ENCODE peak calls at places on chromosome 21, in six cellular contexts. E, M, C, X, A and T are unnamed samples.

GRCh38 chr21:34792504-34793089 is 123.8 kb downstream of the CLIC6 start:
- DNase-seq in E (no peak), M (no peak), C (no peak), X (no peak), A (peak), T (no peak)

GRCh38 chr21:42991992-42992740 is 17.8 kb downstream of the PKNOX1 start:
- DNase-seq in E (peak), M (no peak), C (no peak), X (peak), A (peak), T (no peak)

GRCh38 chr21:25350056-25350455 is 257.2 kb downstream of the MRPL39 start:
- DNase-seq in E (peak), M (peak), C (no peak), X (no peak), A (no peak), T (no peak)

GRCh38 chr21:32569261-32570230 is 15.8 kb downstream of the TCP10L start:
- DNase-seq in E (peak), M (peak), C (peak), X (peak), A (no peak), T (peak)

GRCh38 chr21:43793243-43793642 is 3.9 kb downstream of the RRP1 start:
- DNase-seq in E (no peak), M (no peak), C (no peak), X (no peak), A (no peak), T (no peak)

GRCh38 chr21:31530918-31531705 is 128.4 kb upstream of the SOD1 start:
- DNase-seq in E (no peak), M (peak), C (no peak), X (peak), A (no peak), T (no peak)

GRCh38 chr21:42389449-42389835 is 6.4 kb downstream of the TMPRSS3 start:
- DNase-seq in E (no peak), M (no peak), C (peak), X (peak), A (no peak), T (no peak)

GRCh38 chr21:15638856-15639549 is 90.8 kb upstream of the USP25 start:
- DNase-seq in E (no peak), M (no peak), C (peak), X (no peak), A (no peak), T (no peak)

GRCh38 chr21:42659416-42660117 is 6.1 kb downstream of the PDE9A start:
- DNase-seq in E (no peak), M (no peak), C (no peak), X (no peak), A (no peak), T (no peak)

GRCh38 chr21:14492890-14493289 is 53.2 kb downstream of the SAMSN1 start:
- DNase-seq in E (no peak), M (no peak), C (no peak), X (no peak), A (no peak), T (no peak)

GRCh38 chr21:43325036-43325435 is 101.9 kb downstream of the SIK1 start:
- DNase-seq in E (no peak), M (no peak), C (no peak), X (no peak), A (no peak), T (no peak)

GRCh38 chr21:16046625-16047340 is 317.0 kb downstream of the USP25 start:
- DNase-seq in E (no peak), M (no peak), C (no peak), X (no peak), A (no peak), T (no peak)

GRCh38 chr21:39776589-39776988 is 31.6 kb downstream of the IGSF5 start:
- DNase-seq in E (no peak), M (no peak), C (no peak), X (no peak), A (no peak), T (no peak)

GRCh38 chr21:31908106-31909031 is 35.5 kb downstream of the HUNK start:
- DNase-seq in E (no peak), M (no peak), C (peak), X (peak), A (no peak), T (no peak)

GRCh38 chr21:42678118-42678430 is 24.7 kb downstream of the PDE9A start:
- DNase-seq in E (no peak), M (peak), C (no peak), X (no peak), A (no peak), T (no peak)

GRCh38 chr21:22342855-22343254 is 1344.6 kb downstream of the NCAM2 start:
- DNase-seq in E (no peak), M (no peak), C (no peak), X (no peak), A (no peak), T (no peak)

GRCh38 chr21:19507682-19508260 is 1104.2 kb upstream of the TMPRSS15 start:
- DNase-seq in E (peak), M (peak), C (no peak), X (no peak), A (no peak), T (no peak)

GRCh38 chr21:43865471-43866181 is 603 bp downstream of the AGPAT3 start:
- DNase-seq in E (peak), M (peak), C (no peak), X (peak), A (no peak), T (no peak)

GRCh38 chr21:29104239-29104708 is 26.2 kb upstream of the MAP3K7CL start:
- DNase-seq in E (no peak), M (no peak), C (no peak), X (no peak), A (no peak), T (no peak)

GRCh38 chr21:31744162-31744800 is 12.4 kb upstream of the SCAF4 start:
- DNase-seq in E (no peak), M (no peak), C (no peak), X (no peak), A (no peak), T (no peak)

GRCh38 chr21:32167513-32167912 is 111.3 kb downstream of the MIS18A start:
- DNase-seq in E (no peak), M (no peak), C (no peak), X (no peak), A (no peak), T (no peak)

GRCh38 chr21:14603202-14603601 is 57.1 kb upstream of the SAMSN1 start:
- DNase-seq in E (peak), M (no peak), C (no peak), X (no peak), A (no peak), T (no peak)

GRCh38 chr21:34158866-34159616 is 85.7 kb downstream of the MRPS6 start:
- DNase-seq in E (no peak), M (no peak), C (no peak), X (no peak), A (no peak), T (no peak)

GRCh38 chr21:16302851-16303282 is 573.1 kb downstream of the USP25 start:
- DNase-seq in E (no peak), M (no peak), C (no peak), X (no peak), A (no peak), T (no peak)

GRCh38 chr21:38329176-38329575 is 72.4 kb downstream of the KCNJ15 start:
- DNase-seq in E (no peak), M (no peak), C (no peak), X (no peak), A (no peak), T (no peak)

GRCh38 chr21:34074283-34075098 is 1.1 kb downstream of the MRPS6 start:
- DNase-seq in E (peak), M (peak), C (no peak), X (no peak), A (no peak), T (no peak)

GRCh38 chr21:33866851-33867250 is 48.8 kb downstream of the ATP5PO start:
- DNase-seq in E (no peak), M (no peak), C (no peak), X (no peak), A (no peak), T (no peak)

GRCh38 chr21:31555741-31556191 is 103.7 kb upstream of the SOD1 start:
- DNase-seq in E (no peak), M (no peak), C (no peak), X (no peak), A (no peak), T (no peak)

GRCh38 chr21:29423051-29423450 is 124.3 kb downstream of the BACH1 start:
- DNase-seq in E (no peak), M (no peak), C (no peak), X (no peak), A (no peak), T (no peak)

GRCh38 chr21:25188639-25189038 is 418.6 kb downstream of the MRPL39 start:
- DNase-seq in E (no peak), M (no peak), C (no peak), X (no peak), A (no peak), T (no peak)

GRCh38 chr21:33873116-33873515 is 42.5 kb downstream of the ATP5PO start:
- DNase-seq in E (no peak), M (no peak), C (peak), X (no peak), A (no peak), T (no peak)

GRCh38 chr21:42777757-42778344 is 101.5 kb downstream of the WDR4 start:
- DNase-seq in E (no peak), M (no peak), C (no peak), X (no peak), A (no peak), T (no peak)

GRCh38 chr21:39863111-39863510 is 4.1 kb upstream of the PCP4 start:
- DNase-seq in E (no peak), M (no peak), C (no peak), X (peak), A (no peak), T (no peak)

GRCh38 chr21:32991299-32991850 is 34.4 kb upstream of the OLIG2 start:
- DNase-seq in E (no peak), M (no peak), C (no peak), X (no peak), A (peak), T (no peak)

GRCh38 chr21:39022035-39022900 is 161.0 kb downstream of the PSMG1 start:
- DNase-seq in E (no peak), M (no peak), C (no peak), X (no peak), A (no peak), T (no peak)

GRCh38 chr21:34821717-34822116 is 152.9 kb downstream of the CLIC6 start:
- DNase-seq in E (no peak), M (peak), C (no peak), X (no peak), A (no peak), T (no peak)

GRCh38 chr21:24163539-24163938 is 1443.7 kb downstream of the MRPL39 start:
- DNase-seq in E (no peak), M (no peak), C (no peak), X (no peak), A (no peak), T (no peak)

DNA sequence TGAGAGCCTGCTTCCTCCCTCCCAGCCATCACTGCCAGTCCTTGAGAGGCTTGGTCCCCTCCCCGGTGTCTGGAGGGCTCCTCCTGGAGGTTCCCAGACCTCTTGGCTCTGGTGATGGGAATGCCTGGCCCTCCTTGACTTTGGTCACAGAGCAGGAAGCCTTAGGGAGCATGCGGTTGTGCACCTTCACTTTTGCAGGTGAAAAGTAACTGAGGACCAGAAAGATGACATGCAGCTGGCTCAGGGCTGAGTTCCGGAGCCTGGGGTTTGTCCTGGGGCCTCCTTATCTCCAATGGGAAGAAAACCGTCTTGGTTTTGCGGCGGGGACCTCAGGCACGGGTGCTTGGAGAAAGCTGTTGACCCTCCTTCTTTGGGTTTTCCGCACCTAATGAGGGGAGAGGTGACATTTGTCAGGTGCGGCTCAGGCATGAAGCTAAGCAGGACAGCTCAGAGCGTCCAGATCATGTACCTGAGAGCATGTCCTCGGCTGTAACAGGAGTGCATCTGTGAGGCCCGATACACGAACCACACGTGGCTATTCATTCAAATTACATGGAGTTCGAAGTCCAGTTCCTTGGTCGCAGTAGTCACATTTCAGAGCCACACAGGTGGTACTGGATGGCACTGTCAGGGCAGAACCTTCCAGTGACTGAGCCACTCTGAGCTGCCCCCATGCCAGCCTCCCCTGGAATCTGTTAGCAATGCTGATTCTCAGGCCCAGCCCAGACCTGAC is 608 bp upstream of the MX2 start:
- DNase-seq in E (no peak), M (no peak), C (peak), X (no peak), A (no peak), T (no peak)
- H3K27ac ChIP-seq in E (no peak), M (no peak), C (no peak), X (peak), A (peak), T (peak)

GRCh38 chr21:17501107-17502006 is 11.5 kb upstream of the CXADR start:
- DNase-seq in E (no peak), M (no peak), C (peak), X (no peak), A (no peak), T (no peak)
- TF ChIP-seq EP300 in E (no peak), M (no peak), C (peak), X (no peak), A (no peak), T (no peak)

GRCh38 chr21:35981514-35982070 is 78.7 kb downstream of the SETD4 start:
- DNase-seq in E (no peak), M (no peak), C (no peak), X (no peak), A (no peak), T (no peak)

GRCh38 chr21:35988396-35989140 is 71.8 kb downstream of the SETD4 start:
- DNase-seq in E (no peak), M (no peak), C (no peak), X (no peak), A (no peak), T (no peak)

GRCh38 chr21:35982717-35983116 is 77.6 kb downstream of the SETD4 start:
- DNase-seq in E (no peak), M (no peak), C (no peak), X (no peak), A (no peak), T (no peak)

GRCh38 chr21:35987475-35987874 is 72.9 kb downstream of the SETD4 start:
- DNase-seq in E (no peak), M (no peak), C (no peak), X (no peak), A (no peak), T (no peak)

DNA sequence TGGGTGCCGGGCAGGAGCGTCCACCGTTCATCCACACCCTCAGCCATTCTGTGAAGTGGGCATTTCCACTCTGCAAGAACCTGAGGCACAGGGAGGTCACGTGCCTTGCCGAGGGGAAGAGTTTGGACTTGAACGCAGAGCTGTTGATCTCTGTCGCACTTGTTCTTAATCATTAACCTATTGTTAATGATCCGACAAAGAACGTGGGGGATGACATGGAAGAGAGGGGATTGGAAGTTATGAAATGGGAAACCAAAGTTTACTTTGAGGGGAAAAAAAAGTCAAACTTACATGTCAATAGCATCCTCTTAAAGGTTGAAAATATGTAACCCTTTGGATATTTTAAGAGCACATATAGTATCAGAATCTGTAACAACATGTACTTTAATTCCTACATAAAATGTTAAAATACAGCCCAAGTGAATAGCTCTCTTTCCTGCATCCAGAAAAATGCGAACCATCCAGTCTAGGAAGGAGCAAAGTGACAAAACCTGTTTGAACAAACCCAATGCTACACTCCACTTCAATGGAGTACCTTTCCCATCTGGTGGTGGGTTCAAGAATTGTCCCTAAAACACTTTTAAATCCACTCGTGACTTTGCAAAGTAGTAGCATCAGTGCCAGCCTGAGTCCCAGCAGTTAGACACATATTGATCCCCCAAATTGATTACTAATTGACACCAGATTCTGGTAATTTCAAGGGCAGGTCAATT is 75.5 kb downstream of the SETD4 start:
- DNase-seq in E (no peak), M (no peak), C (peak), X (no peak), A (no peak), T (no peak)
- TF ChIP-seq POLR2AphosphoS5 in E (no peak), M (no peak), C (no peak), X (no peak), A (no peak), T (no peak)

GRCh38 chr21:37208741-37209225 is 58.4 kb downstream of the VPS26C start:
- DNase-seq in E (no peak), M (no peak), C (no peak), X (no peak), A (no peak), T (no peak)

GRCh38 chr21:37210017-37210593 is 57.0 kb downstream of the VPS26C start:
- DNase-seq in E (peak), M (no peak), C (no peak), X (no peak), A (no peak), T (no peak)

GRCh38 chr21:37206531-37206930 is 60.6 kb downstream of the VPS26C start:
- DNase-seq in E (no peak), M (no peak), C (no peak), X (no peak), A (no peak), T (no peak)

GRCh38 chr21:37208056-37208705 is 59.0 kb downstream of the VPS26C start:
- DNase-seq in E (peak), M (peak), C (peak), X (peak), A (no peak), T (no peak)

DNA sequence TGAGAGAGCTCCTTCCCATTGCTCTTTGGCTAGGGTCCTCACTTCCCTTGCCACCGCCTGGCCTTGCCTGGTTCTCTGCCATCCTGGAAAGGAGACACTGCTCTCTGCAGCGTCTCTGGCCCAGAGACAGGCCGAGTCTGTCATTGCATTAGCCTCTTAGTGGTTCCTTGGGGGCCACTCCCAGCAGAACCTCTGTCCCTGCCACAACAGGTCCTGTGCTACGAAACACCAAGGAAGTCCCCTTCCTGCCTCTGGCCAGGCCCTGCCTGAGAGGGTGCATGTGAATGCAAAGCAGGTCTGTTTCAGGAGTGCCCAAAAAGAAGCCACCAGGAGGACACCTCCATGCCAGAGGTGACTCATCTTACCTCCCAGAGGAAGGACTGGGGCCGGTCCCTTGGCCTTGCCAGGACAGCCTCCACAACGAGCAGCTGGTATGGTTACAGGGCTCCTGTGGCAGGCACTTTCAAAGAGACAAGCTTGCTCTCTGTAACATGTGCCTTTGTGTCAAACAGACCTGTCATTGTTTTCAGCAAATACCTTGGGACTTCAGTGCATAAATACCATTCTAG is 59.6 kb downstream of the VPS26C start:
- DNase-seq in E (no peak), M (peak), C (peak), X (peak), A (no peak), T (no peak)
- H3K27ac ChIP-seq in E (peak), M (no peak), C (peak), X (no peak), A (no peak), T (peak)

GRCh38 chr21:45441431-45442255 is 36.7 kb downstream of the COL18A1 start:
- DNase-seq in E (no peak), M (no peak), C (no peak), X (no peak), A (no peak), T (no peak)

GRCh38 chr21:45439901-45440461 is 35.0 kb downstream of the COL18A1 start:
- DNase-seq in E (no peak), M (no peak), C (no peak), X (no peak), A (no peak), T (no peak)

GRCh38 chr21:45440736-45441350 is 35.9 kb downstream of the COL18A1 start:
- DNase-seq in E (no peak), M (no peak), C (no peak), X (no peak), A (no peak), T (no peak)

GRCh38 chr21:45438391-45439145 is 33.6 kb downstream of the COL18A1 start:
- DNase-seq in E (no peak), M (no peak), C (no peak), X (no peak), A (no peak), T (no peak)

DNA sequence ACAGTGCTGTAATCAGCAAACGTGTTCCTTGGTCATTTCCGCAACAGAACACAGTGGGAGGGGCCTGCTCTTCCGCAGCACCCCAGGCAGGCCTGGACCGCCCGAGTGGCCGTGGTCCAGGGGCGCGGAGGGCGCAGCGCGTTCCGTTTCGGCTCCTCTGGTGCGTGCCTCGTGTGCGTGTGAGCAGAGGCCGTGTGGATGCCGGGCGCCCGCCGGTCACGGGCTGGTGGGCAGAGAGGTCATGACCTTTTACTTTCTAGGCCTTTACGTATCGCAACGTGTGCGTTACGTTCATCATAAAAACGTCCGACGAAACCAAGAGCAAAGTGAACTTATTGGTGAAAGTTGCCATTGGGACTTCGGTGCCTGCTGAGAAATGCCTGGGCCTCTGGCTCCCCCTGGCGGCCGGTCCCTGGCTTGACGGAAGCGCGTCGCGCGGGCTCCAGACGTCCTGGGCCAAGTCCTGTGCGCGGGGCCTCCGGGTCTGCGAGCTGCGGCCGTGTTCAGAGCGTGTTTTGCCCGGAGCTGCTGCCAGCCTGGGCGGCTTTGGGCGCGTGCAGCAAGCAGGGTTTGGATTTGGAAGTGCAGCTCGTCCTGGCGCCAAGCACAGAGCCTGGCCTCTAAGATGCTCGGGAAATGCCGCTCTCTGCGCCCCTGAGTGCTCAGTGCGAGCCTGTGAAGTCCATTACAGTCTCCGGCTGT is 34.4 kb downstream of the COL18A1 start:
- DNase-seq in E (peak), M (peak), C (peak), X (peak), A (peak), T (peak)
- TF ChIP-seq EP300 in E (no peak), M (no peak), C (peak), X (peak), A (no peak), T (no peak)